ENCODE peak calls at places on chromosomes 16 and 17, in five cellular contexts. One of them, this sample, is unnamed.

GRCh38 chr17:69048634-69049033 is 12.1 kb downstream of the ABCA9 start:
- DNase-seq in NCI-H1694: no peak
- DNase-seq in cardiac fibroblast: no peak
- DNase-seq in neural progenitor cell: no peak
- DNase-seq in germinal center: no peak
- DNase-seq in this sample: no peak

GRCh38 chr17:76672270-76672851 is 28.8 kb upstream of the ST6GALNAC1 start:
- DNase-seq in cardiac fibroblast: no peak
- DNase-seq in NCI-H1694: no peak
- DNase-seq in neural progenitor cell: no peak
- DNase-seq in germinal center: no peak
- DNase-seq in this sample: no peak

GRCh38 chr16:48409839-48410610 is 24.8 kb upstream of the SIAH1 start:
- DNase-seq in germinal center: no peak
- DNase-seq in NCI-H1694: no peak
- DNase-seq in cardiac fibroblast: peak
- DNase-seq in neural progenitor cell: no peak
- DNase-seq in this sample: no peak

GRCh38 chr16:21205303-21205702 is 6.1 kb downstream of the ZP2 start:
- DNase-seq in NCI-H1694: no peak
- DNase-seq in neural progenitor cell: no peak
- DNase-seq in cardiac fibroblast: no peak
- DNase-seq in germinal center: no peak
- DNase-seq in this sample: no peak

GRCh38 chr16:56190903-56191806 is at the start of gene GNAO1:
- DNase-seq in germinal center: peak
- DNase-seq in neural progenitor cell: peak
- DNase-seq in cardiac fibroblast: peak
- DNase-seq in NCI-H1694: peak
- DNase-seq in this sample: peak

GRCh38 chr16:85182286-85182685 is 70.0 kb upstream of the CIBAR2 start:
- DNase-seq in neural progenitor cell: no peak
- DNase-seq in NCI-H1694: no peak
- DNase-seq in cardiac fibroblast: no peak
- DNase-seq in germinal center: no peak
- DNase-seq in this sample: no peak

GRCh38 chr16:70663524-70664324 is 17.4 kb downstream of the IL34 start:
- DNase-seq in germinal center: no peak
- DNase-seq in cardiac fibroblast: no peak
- DNase-seq in NCI-H1694: no peak
- DNase-seq in neural progenitor cell: no peak
- DNase-seq in this sample: no peak

GRCh38 chr16:88617268-88618031 is 20.9 kb upstream of the IL17C start:
- DNase-seq in germinal center: no peak
- DNase-seq in cardiac fibroblast: no peak
- DNase-seq in NCI-H1694: no peak
- DNase-seq in neural progenitor cell: no peak
- DNase-seq in this sample: no peak

GRCh38 chr17:56992364-56992763 is 14.4 kb downstream of the SCPEP1 start:
- DNase-seq in cardiac fibroblast: no peak
- DNase-seq in neural progenitor cell: no peak
- DNase-seq in germinal center: no peak
- DNase-seq in NCI-H1694: no peak
- DNase-seq in this sample: no peak

GRCh38 chr16:24152826-24153225 is 103.3 kb upstream of the CACNG3 start:
- DNase-seq in NCI-H1694: no peak
- DNase-seq in cardiac fibroblast: no peak
- DNase-seq in germinal center: no peak
- DNase-seq in neural progenitor cell: no peak
- DNase-seq in this sample: no peak

GRCh38 chr17:56867948-56868376 is 34.0 kb downstream of the DGKE start:
- DNase-seq in cardiac fibroblast: peak
- DNase-seq in germinal center: no peak
- DNase-seq in NCI-H1694: no peak
- DNase-seq in neural progenitor cell: no peak
- DNase-seq in this sample: no peak

GRCh38 chr16:28202147-28202746 is 9.5 kb downstream of the XPO6 start:
- DNase-seq in neural progenitor cell: no peak
- DNase-seq in germinal center: no peak
- DNase-seq in NCI-H1694: no peak
- DNase-seq in cardiac fibroblast: no peak
- DNase-seq in this sample: no peak

GRCh38 chr16:84281077-84281476 is 13.6 kb upstream of the WFDC1 start:
- DNase-seq in germinal center: peak
- DNase-seq in neural progenitor cell: peak
- DNase-seq in cardiac fibroblast: peak
- DNase-seq in NCI-H1694: no peak
- DNase-seq in this sample: peak

GRCh38 chr17:58337600-58338453 is 9.2 kb upstream of the TSPOAP1 start:
- DNase-seq in cardiac fibroblast: peak
- DNase-seq in germinal center: peak
- DNase-seq in neural progenitor cell: peak
- DNase-seq in NCI-H1694: no peak
- DNase-seq in this sample: peak

GRCh38 chr17:3512512-3513171 is 36.8 kb downstream of the ASPA start:
- DNase-seq in neural progenitor cell: peak
- DNase-seq in NCI-H1694: no peak
- DNase-seq in germinal center: no peak
- DNase-seq in cardiac fibroblast: peak
- DNase-seq in this sample: peak

GRCh38 chr16:88352261-88353200 is 30.2 kb upstream of the ZNF469 start:
- DNase-seq in neural progenitor cell: no peak
- DNase-seq in NCI-H1694: no peak
- DNase-seq in germinal center: no peak
- DNase-seq in cardiac fibroblast: no peak
- DNase-seq in this sample: no peak

GRCh38 chr16:77297996-77298637 is 98.9 kb downstream of the SYCE1L start:
- DNase-seq in neural progenitor cell: no peak
- DNase-seq in cardiac fibroblast: peak
- DNase-seq in germinal center: no peak
- DNase-seq in NCI-H1694: no peak
- DNase-seq in this sample: no peak

GRCh38 chr16:52546291-52546941 is 527 bp downstream of the TOX3 start:
- DNase-seq in cardiac fibroblast: no peak
- DNase-seq in NCI-H1694: no peak
- DNase-seq in neural progenitor cell: peak
- DNase-seq in germinal center: no peak
- DNase-seq in this sample: peak

GRCh38 chr17:2084766-2085647 is 30.1 kb downstream of the HIC1 start:
- DNase-seq in germinal center: no peak
- DNase-seq in neural progenitor cell: no peak
- DNase-seq in NCI-H1694: no peak
- DNase-seq in cardiac fibroblast: peak
- DNase-seq in this sample: no peak

GRCh38 chr17:81119223-81120148 is 45.8 kb upstream of the PVALEF start:
- DNase-seq in cardiac fibroblast: peak
- DNase-seq in neural progenitor cell: peak
- DNase-seq in NCI-H1694: no peak
- DNase-seq in germinal center: peak
- DNase-seq in this sample: peak

GRCh38 chr17:81832608-81833159 is 407 bp downstream of the MCRIP1 start:
- DNase-seq in germinal center: no peak
- DNase-seq in neural progenitor cell: no peak
- DNase-seq in cardiac fibroblast: no peak
- DNase-seq in NCI-H1694: no peak
- DNase-seq in this sample: peak

GRCh38 chr17:17028059-17028877 is 14.0 kb upstream of the MPRIP start:
- DNase-seq in neural progenitor cell: peak
- DNase-seq in NCI-H1694: peak
- DNase-seq in cardiac fibroblast: peak
- DNase-seq in germinal center: no peak
- DNase-seq in this sample: no peak

GRCh38 chr16:85175724-85176233 is 63.5 kb upstream of the CIBAR2 start:
- DNase-seq in NCI-H1694: no peak
- DNase-seq in neural progenitor cell: no peak
- DNase-seq in cardiac fibroblast: no peak
- DNase-seq in germinal center: no peak
- DNase-seq in this sample: no peak

GRCh38 chr16:3807425-3808123 is 72.9 kb downstream of the CREBBP start:
- DNase-seq in neural progenitor cell: no peak
- DNase-seq in cardiac fibroblast: no peak
- DNase-seq in NCI-H1694: no peak
- DNase-seq in germinal center: no peak
- DNase-seq in this sample: no peak

GRCh38 chr17:7382901-7383300 is 2.0 kb downstream of the TNK1 start:
- DNase-seq in NCI-H1694: no peak
- DNase-seq in cardiac fibroblast: no peak
- DNase-seq in germinal center: no peak
- DNase-seq in neural progenitor cell: no peak
- DNase-seq in this sample: peak

GRCh38 chr17:48608921-48609505 is 1.8 kb downstream of the HOXB7 start:
- DNase-seq in neural progenitor cell: no peak
- DNase-seq in germinal center: no peak
- DNase-seq in NCI-H1694: no peak
- DNase-seq in cardiac fibroblast: no peak
- DNase-seq in this sample: no peak

GRCh38 chr16:78896280-78896679 is 704.3 kb downstream of the MAF start:
- DNase-seq in neural progenitor cell: no peak
- DNase-seq in germinal center: no peak
- DNase-seq in cardiac fibroblast: no peak
- DNase-seq in NCI-H1694: no peak
- DNase-seq in this sample: no peak

GRCh38 chr16:84761448-84762368 is 58.1 kb upstream of the CRISPLD2 start:
- DNase-seq in neural progenitor cell: no peak
- DNase-seq in germinal center: no peak
- DNase-seq in cardiac fibroblast: no peak
- DNase-seq in NCI-H1694: no peak
- DNase-seq in this sample: no peak

GRCh38 chr17:67119102-67119501 is 74.7 kb downstream of the CACNG1 start:
- DNase-seq in germinal center: no peak
- DNase-seq in cardiac fibroblast: no peak
- DNase-seq in neural progenitor cell: no peak
- DNase-seq in NCI-H1694: no peak
- DNase-seq in this sample: no peak

GRCh38 chr17:72591500-72592241 is 470.9 kb downstream of the SOX9 start:
- DNase-seq in germinal center: no peak
- DNase-seq in NCI-H1694: no peak
- DNase-seq in cardiac fibroblast: no peak
- DNase-seq in neural progenitor cell: peak
- DNase-seq in this sample: peak

GRCh38 chr16:3458278-3458851 is 14.9 kb downstream of the NAA60 start:
- DNase-seq in NCI-H1694: no peak
- DNase-seq in neural progenitor cell: peak
- DNase-seq in germinal center: no peak
- DNase-seq in cardiac fibroblast: peak
- DNase-seq in this sample: peak

GRCh38 chr16:8863594-8864424 is 5.0 kb downstream of the CARHSP1 start:
- DNase-seq in NCI-H1694: no peak
- DNase-seq in germinal center: no peak
- DNase-seq in neural progenitor cell: peak
- DNase-seq in cardiac fibroblast: no peak
- DNase-seq in this sample: no peak

GRCh38 chr17:1422907-1423306 is 22.9 kb upstream of the YWHAE start:
- DNase-seq in cardiac fibroblast: peak
- DNase-seq in NCI-H1694: peak
- DNase-seq in neural progenitor cell: no peak
- DNase-seq in germinal center: no peak
- DNase-seq in this sample: no peak

GRCh38 chr17:67542219-67543114 is 165.4 kb downstream of the PITPNC1 start:
- DNase-seq in germinal center: no peak
- DNase-seq in neural progenitor cell: no peak
- DNase-seq in cardiac fibroblast: no peak
- DNase-seq in NCI-H1694: no peak
- DNase-seq in this sample: no peak

This sample was measured in retina.